ENCODE peak calls at places on chromosome 13, in seven cellular contexts. One of them, this sample, is unnamed.

GRCh38 chr13:30806784-30807183 is 71.4 kb downstream of the ALOX5AP start:
- DNase-seq in fibroblast of pulmonary artery: peak
- DNase-seq in prostate gland: no peak
- DNase-seq in heart right ventricle: no peak
- DNase-seq in Caco-2: no peak
- DNase-seq in cardiac muscle cell: peak
- DNase-seq in CD4-positive, alpha-beta memory T cell: no peak
- DNase-seq in this sample: no peak

GRCh38 chr13:33352520-33352919 is 67.0 kb upstream of the STARD13 start:
- DNase-seq in Caco-2: no peak
- DNase-seq in prostate gland: no peak
- DNase-seq in cardiac muscle cell: no peak
- DNase-seq in heart right ventricle: no peak
- DNase-seq in CD4-positive, alpha-beta memory T cell: no peak
- DNase-seq in fibroblast of pulmonary artery: no peak
- DNase-seq in this sample: no peak

GRCh38 chr13:33053397-33054066 is 37.3 kb downstream of the KL start:
- DNase-seq in CD4-positive, alpha-beta memory T cell: no peak
- DNase-seq in Caco-2: peak
- DNase-seq in cardiac muscle cell: no peak
- DNase-seq in prostate gland: no peak
- DNase-seq in fibroblast of pulmonary artery: no peak
- DNase-seq in heart right ventricle: no peak
- DNase-seq in this sample: no peak

GRCh38 chr13:110560606-110561334 is 752 bp downstream of the RAB20 start:
- DNase-seq in CD4-positive, alpha-beta memory T cell: peak
- DNase-seq in prostate gland: no peak
- DNase-seq in Caco-2: no peak
- DNase-seq in heart right ventricle: peak
- DNase-seq in fibroblast of pulmonary artery: peak
- DNase-seq in cardiac muscle cell: peak
- DNase-seq in this sample: no peak

GRCh38 chr13:50213526-50213925 is 198.3 kb downstream of the KCNRG start:
- DNase-seq in cardiac muscle cell: no peak
- DNase-seq in heart right ventricle: no peak
- DNase-seq in prostate gland: no peak
- DNase-seq in CD4-positive, alpha-beta memory T cell: no peak
- DNase-seq in Caco-2: no peak
- DNase-seq in fibroblast of pulmonary artery: no peak
- DNase-seq in this sample: no peak

GRCh38 chr13:51959773-51960172 is 51.5 kb downstream of the ATP7B start:
- DNase-seq in cardiac muscle cell: no peak
- DNase-seq in prostate gland: no peak
- DNase-seq in heart right ventricle: no peak
- DNase-seq in CD4-positive, alpha-beta memory T cell: no peak
- DNase-seq in Caco-2: no peak
- DNase-seq in fibroblast of pulmonary artery: no peak
- DNase-seq in this sample: no peak

GRCh38 chr13:47572375-47572774 is 428.7 kb downstream of the SUCLA2 start:
- DNase-seq in heart right ventricle: no peak
- DNase-seq in prostate gland: no peak
- DNase-seq in CD4-positive, alpha-beta memory T cell: no peak
- DNase-seq in Caco-2: no peak
- DNase-seq in cardiac muscle cell: no peak
- DNase-seq in fibroblast of pulmonary artery: no peak
- DNase-seq in this sample: no peak

GRCh38 chr13:32746474-32746873 is 160.2 kb downstream of the PDS5B start:
- DNase-seq in Caco-2: no peak
- DNase-seq in fibroblast of pulmonary artery: no peak
- DNase-seq in CD4-positive, alpha-beta memory T cell: no peak
- DNase-seq in cardiac muscle cell: no peak
- DNase-seq in prostate gland: no peak
- DNase-seq in heart right ventricle: no peak
- DNase-seq in this sample: no peak

GRCh38 chr13:114173753-114174152 is 5.3 kb upstream of the CFAP97D2 start:
- DNase-seq in cardiac muscle cell: no peak
- DNase-seq in heart right ventricle: no peak
- DNase-seq in fibroblast of pulmonary artery: no peak
- DNase-seq in Caco-2: no peak
- DNase-seq in prostate gland: no peak
- DNase-seq in CD4-positive, alpha-beta memory T cell: no peak
- DNase-seq in this sample: no peak

GRCh38 chr13:94968040-94968756 is 255.9 kb upstream of the SOX21 start:
- DNase-seq in CD4-positive, alpha-beta memory T cell: no peak
- DNase-seq in cardiac muscle cell: peak
- DNase-seq in prostate gland: no peak
- DNase-seq in heart right ventricle: peak
- DNase-seq in Caco-2: no peak
- DNase-seq in fibroblast of pulmonary artery: no peak
- DNase-seq in this sample: no peak

GRCh38 chr13:59356607-59357006 is 807.1 kb downstream of the DIAPH3 start:
- DNase-seq in Caco-2: no peak
- DNase-seq in CD4-positive, alpha-beta memory T cell: no peak
- DNase-seq in cardiac muscle cell: peak
- DNase-seq in fibroblast of pulmonary artery: peak
- DNase-seq in prostate gland: no peak
- DNase-seq in heart right ventricle: peak
- DNase-seq in this sample: no peak

GRCh38 chr13:112655898-112656297 is 33.9 kb upstream of the ATP11A start:
- DNase-seq in cardiac muscle cell: no peak
- DNase-seq in fibroblast of pulmonary artery: no peak
- DNase-seq in heart right ventricle: no peak
- DNase-seq in CD4-positive, alpha-beta memory T cell: no peak
- DNase-seq in prostate gland: no peak
- DNase-seq in Caco-2: no peak
- DNase-seq in this sample: no peak

GRCh38 chr13:114132419-114133121 is at the start of gene RASA3:
- DNase-seq in CD4-positive, alpha-beta memory T cell: peak
- DNase-seq in heart right ventricle: peak
- DNase-seq in cardiac muscle cell: peak
- DNase-seq in prostate gland: peak
- DNase-seq in Caco-2: peak
- DNase-seq in fibroblast of pulmonary artery: peak
- DNase-seq in this sample: no peak

GRCh38 chr13:27622102-27622820 is 569 bp downstream of the POLR1D start:
- DNase-seq in Caco-2: no peak
- DNase-seq in CD4-positive, alpha-beta memory T cell: no peak
- DNase-seq in cardiac muscle cell: no peak
- DNase-seq in fibroblast of pulmonary artery: peak
- DNase-seq in heart right ventricle: no peak
- DNase-seq in prostate gland: peak
- DNase-seq in this sample: no peak

GRCh38 chr13:27621366-27622101 is at the start of gene POLR1D:
- DNase-seq in cardiac muscle cell: peak
- DNase-seq in fibroblast of pulmonary artery: peak
- DNase-seq in CD4-positive, alpha-beta memory T cell: peak
- DNase-seq in prostate gland: peak
- DNase-seq in Caco-2: peak
- DNase-seq in heart right ventricle: peak
- DNase-seq in this sample: no peak

GRCh38 chr13:27624071-27624470 is 2.4 kb downstream of the POLR1D start:
- DNase-seq in prostate gland: no peak
- DNase-seq in heart right ventricle: no peak
- DNase-seq in Caco-2: no peak
- DNase-seq in cardiac muscle cell: no peak
- DNase-seq in CD4-positive, alpha-beta memory T cell: no peak
- DNase-seq in fibroblast of pulmonary artery: no peak
- DNase-seq in this sample: no peak

GRCh38 chr13:27621116-27621365 is 651 bp upstream of the POLR1D start:
- DNase-seq in CD4-positive, alpha-beta memory T cell: no peak
- DNase-seq in fibroblast of pulmonary artery: no peak
- DNase-seq in cardiac muscle cell: no peak
- DNase-seq in prostate gland: no peak
- DNase-seq in heart right ventricle: no peak
- DNase-seq in Caco-2: no peak
- DNase-seq in this sample: no peak

DNA sequence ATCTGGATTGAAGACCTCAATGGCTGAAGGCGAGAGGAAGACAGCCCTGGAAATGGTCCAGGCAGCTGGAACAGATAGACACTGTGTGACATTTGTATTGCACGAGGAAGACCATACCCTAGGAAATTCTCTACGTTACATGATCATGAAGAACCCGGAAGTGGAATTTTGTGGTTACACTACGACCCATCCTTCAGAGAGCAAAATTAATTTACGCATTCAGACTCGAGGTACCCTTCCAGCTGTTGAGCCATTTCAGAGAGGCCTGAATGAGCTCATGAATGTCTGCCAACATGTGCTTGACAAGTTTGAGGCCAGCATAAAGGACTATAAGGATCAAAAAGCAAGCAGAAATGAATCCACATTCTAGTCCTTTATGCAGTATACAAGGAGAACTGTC is 1.2 kb downstream of the POLR1D start:
- DNase-seq in cardiac muscle cell: no peak
- DNase-seq in prostate gland: no peak
- DNase-seq in fibroblast of pulmonary artery: no peak
- DNase-seq in heart right ventricle: no peak
- DNase-seq in Caco-2: no peak
- DNase-seq in CD4-positive, alpha-beta memory T cell: no peak
- DNase-seq in this sample: no peak
- H3K4me3 ChIP-seq in cardiac muscle cell: peak
- H3K4me3 ChIP-seq in prostate gland: no peak
- H3K4me3 ChIP-seq in fibroblast of pulmonary artery: peak
- H3K4me3 ChIP-seq in heart right ventricle: no peak
- H3K4me3 ChIP-seq in Caco-2: peak
- H3K4me3 ChIP-seq in CD4-positive, alpha-beta memory T cell: no peak
- H3K4me3 ChIP-seq in this sample: peak

GRCh38 chr13:26477681-26478080 is 79.8 kb upstream of the WASF3 start:
- DNase-seq in heart right ventricle: no peak
- DNase-seq in fibroblast of pulmonary artery: no peak
- DNase-seq in CD4-positive, alpha-beta memory T cell: no peak
- DNase-seq in Caco-2: no peak
- DNase-seq in cardiac muscle cell: no peak
- DNase-seq in prostate gland: no peak
- DNase-seq in this sample: no peak

GRCh38 chr13:26476744-26477129 is 80.7 kb upstream of the WASF3 start:
- DNase-seq in CD4-positive, alpha-beta memory T cell: no peak
- DNase-seq in prostate gland: no peak
- DNase-seq in heart right ventricle: no peak
- DNase-seq in cardiac muscle cell: no peak
- DNase-seq in Caco-2: no peak
- DNase-seq in fibroblast of pulmonary artery: no peak
- DNase-seq in this sample: no peak

GRCh38 chr13:26475176-26476110 is 82.0 kb upstream of the WASF3 start:
- DNase-seq in CD4-positive, alpha-beta memory T cell: no peak
- DNase-seq in heart right ventricle: no peak
- DNase-seq in Caco-2: no peak
- DNase-seq in fibroblast of pulmonary artery: no peak
- DNase-seq in cardiac muscle cell: no peak
- DNase-seq in prostate gland: no peak
- DNase-seq in this sample: no peak

GRCh38 chr13:26474286-26474685 is 83.2 kb upstream of the WASF3 start:
- DNase-seq in Caco-2: no peak
- DNase-seq in fibroblast of pulmonary artery: no peak
- DNase-seq in CD4-positive, alpha-beta memory T cell: no peak
- DNase-seq in prostate gland: no peak
- DNase-seq in heart right ventricle: no peak
- DNase-seq in cardiac muscle cell: no peak
- DNase-seq in this sample: no peak

DNA sequence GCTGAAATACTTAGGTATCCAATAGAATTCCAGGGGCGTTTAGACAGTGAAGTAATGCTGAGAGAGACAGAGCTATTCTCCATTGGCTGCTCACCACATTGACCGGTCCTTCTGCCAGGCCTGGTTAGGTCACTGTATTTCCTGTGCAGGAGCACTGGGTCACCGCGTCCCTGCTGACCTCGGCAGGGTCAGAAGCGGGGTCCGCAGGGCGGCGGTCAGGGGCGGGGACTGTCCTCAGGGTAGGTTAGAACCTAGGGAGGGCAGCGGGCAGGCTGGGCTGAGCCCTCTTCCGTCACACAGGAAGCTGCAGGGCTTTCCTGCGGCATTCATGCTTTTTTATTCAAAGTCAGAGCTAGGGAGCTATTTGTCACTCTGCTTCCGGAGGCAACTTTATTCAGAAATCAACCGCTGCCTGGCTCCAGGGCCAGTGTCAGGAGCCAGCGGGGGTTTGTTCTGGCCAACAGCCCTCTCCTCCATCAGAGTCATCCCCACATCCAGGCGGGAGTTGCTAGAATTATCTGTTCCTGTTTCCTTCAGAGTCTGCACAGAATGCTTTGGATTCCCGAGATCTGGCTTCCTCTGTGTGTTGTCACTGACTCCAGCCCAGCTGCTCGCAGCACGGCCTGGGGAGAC is 81.3 kb upstream of the WASF3 start:
- DNase-seq in heart right ventricle: no peak
- DNase-seq in CD4-positive, alpha-beta memory T cell: no peak
- DNase-seq in fibroblast of pulmonary artery: peak
- DNase-seq in cardiac muscle cell: peak
- DNase-seq in Caco-2: no peak
- DNase-seq in prostate gland: no peak
- DNase-seq in this sample: no peak
- H3K4me3 ChIP-seq in heart right ventricle: no peak
- H3K4me3 ChIP-seq in CD4-positive, alpha-beta memory T cell: no peak
- H3K4me3 ChIP-seq in fibroblast of pulmonary artery: peak
- H3K4me3 ChIP-seq in cardiac muscle cell: no peak
- H3K4me3 ChIP-seq in Caco-2: no peak
- H3K4me3 ChIP-seq in prostate gland: peak
- H3K4me3 ChIP-seq in this sample: no peak

DNA sequence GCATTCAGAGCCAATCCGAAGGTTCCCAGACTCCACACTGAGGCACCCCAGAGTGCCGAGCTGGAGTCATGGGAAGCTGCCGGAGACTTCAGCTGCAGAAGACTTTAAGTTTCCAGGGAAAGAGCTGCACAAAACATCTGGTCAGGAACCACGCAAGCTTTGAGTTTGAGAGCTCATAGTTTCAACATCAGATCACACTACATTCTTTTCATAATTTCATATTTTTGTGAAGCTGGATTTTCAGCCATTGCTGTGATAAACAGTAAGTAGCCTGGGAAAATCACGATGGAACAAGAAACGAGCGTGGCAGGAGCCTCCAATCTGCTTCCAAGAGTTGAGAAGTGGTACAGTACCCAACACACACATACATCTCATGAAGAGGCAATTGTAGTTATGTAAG is 25.5 kb upstream of the ATP12A start:
- DNase-seq in heart right ventricle: no peak
- DNase-seq in Caco-2: no peak
- DNase-seq in prostate gland: no peak
- DNase-seq in fibroblast of pulmonary artery: peak
- DNase-seq in CD4-positive, alpha-beta memory T cell: no peak
- DNase-seq in cardiac muscle cell: peak
- DNase-seq in this sample: no peak
- H3K4me3 ChIP-seq in heart right ventricle: no peak
- H3K4me3 ChIP-seq in Caco-2: no peak
- H3K4me3 ChIP-seq in prostate gland: no peak
- H3K4me3 ChIP-seq in fibroblast of pulmonary artery: no peak
- H3K4me3 ChIP-seq in CD4-positive, alpha-beta memory T cell: no peak
- H3K4me3 ChIP-seq in cardiac muscle cell: no peak
- H3K4me3 ChIP-seq in this sample: no peak

GRCh38 chr13:93226623-93227279 is at the start of gene GPC6:
- DNase-seq in cardiac muscle cell: peak
- DNase-seq in fibroblast of pulmonary artery: peak
- DNase-seq in heart right ventricle: no peak
- DNase-seq in CD4-positive, alpha-beta memory T cell: no peak
- DNase-seq in prostate gland: peak
- DNase-seq in Caco-2: no peak
- DNase-seq in this sample: peak
- H3K4me3 ChIP-seq in cardiac muscle cell: peak
- H3K4me3 ChIP-seq in fibroblast of pulmonary artery: peak
- H3K4me3 ChIP-seq in heart right ventricle: peak
- H3K4me3 ChIP-seq in CD4-positive, alpha-beta memory T cell: no peak
- H3K4me3 ChIP-seq in prostate gland: peak
- H3K4me3 ChIP-seq in Caco-2: no peak
- H3K4me3 ChIP-seq in this sample: peak

GRCh38 chr13:87810391-87810801 is 139.2 kb downstream of the SLITRK5 start:
- DNase-seq in cardiac muscle cell: no peak
- DNase-seq in prostate gland: no peak
- DNase-seq in heart right ventricle: no peak
- DNase-seq in fibroblast of pulmonary artery: no peak
- DNase-seq in Caco-2: peak
- DNase-seq in CD4-positive, alpha-beta memory T cell: no peak
- DNase-seq in this sample: no peak
- H3K4me3 ChIP-seq in cardiac muscle cell: no peak
- H3K4me3 ChIP-seq in prostate gland: no peak
- H3K4me3 ChIP-seq in heart right ventricle: no peak
- H3K4me3 ChIP-seq in fibroblast of pulmonary artery: no peak
- H3K4me3 ChIP-seq in Caco-2: no peak
- H3K4me3 ChIP-seq in CD4-positive, alpha-beta memory T cell: no peak
- H3K4me3 ChIP-seq in this sample: peak